ENCODE peak calls at places on chromosome X, in five cellular contexts. E is adrenal gland; K is iPS DF 6.9; L is dorsolateral prefrontal cortex; M is effector memory CD4-positive, alpha-beta T cell. I is an unnamed sample.
A peak's percentile ranks its signal among the peaks of the same experiment; 100 is the strongest.

GRCh38 chrX:50161143-50161542 is 39.7 kb downstream of the AKAP4 start:
- DNase-seq in E (no peak), K (no peak), L (no peak), M (no peak), I (no peak)

GRCh38 chrX:110032534-110033161 is 29.7 kb downstream of the TMEM164 start:
- DNase-seq in E (no peak), K (no peak), L (no peak), M (no peak), I (no peak)

GRCh38 chrX:70452143-70452733 is 7.6 kb downstream of the DLG3 start:
- DNase-seq in E (peak; percentile 47), K (no peak), L (no peak), M (peak; percentile 21), I (peak; percentile 52)

GRCh38 chrX:101206471-101206870 is 13.1 kb upstream of the DRP2 start:
- DNase-seq in E (no peak), K (no peak), L (no peak), M (no peak), I (no peak)

GRCh38 chrX:110409925-110410324 is 51.3 kb downstream of the RTL9 start:
- DNase-seq in E (peak; percentile 32), K (no peak), L (no peak), M (no peak), I (no peak)

GRCh38 chrX:17854521-17854920 is 6.6 kb downstream of the RAI2 start:
- DNase-seq in E (no peak), K (no peak), L (no peak), M (no peak), I (no peak)

GRCh38 chrX:85107407-85107806 is 103.7 kb downstream of the APOOL start:
- DNase-seq in E (no peak), K (no peak), L (no peak), M (no peak), I (no peak)

GRCh38 chrX:39903937-39904336 is 193.8 kb downstream of the BCOR start:
- DNase-seq in E (no peak), K (no peak), L (no peak), M (no peak), I (no peak)

GRCh38 chrX:100625985-100626491 is 10.6 kb downstream of the TSPAN6 start:
- DNase-seq in E (no peak), K (no peak), L (no peak), M (no peak), I (no peak)

GRCh38 chrX:38247051-38247450 is 26.4 kb upstream of the SRPX start:
- DNase-seq in E (no peak), K (no peak), L (no peak), M (no peak), I (no peak)

GRCh38 chrX:9847071-9847470 is 60.8 kb downstream of the SHROOM2 start:
- DNase-seq in E (no peak), K (no peak), L (no peak), M (no peak), I (no peak)

GRCh38 chrX:109635151-109635550 is 10.2 kb upstream of the KCNE5 start:
- DNase-seq in E (peak; percentile 1), K (peak; percentile 5), L (no peak), M (no peak), I (no peak)

GRCh38 chrX:68833448-68833805 is 4.6 kb downstream of the EFNB1 start:
- DNase-seq in E (no peak), K (no peak), L (no peak), M (no peak), I (no peak)

GRCh38 chrX:15468036-15468435 is 25.1 kb downstream of the PIR start:
- DNase-seq in E (peak; percentile 23), K (no peak), L (no peak), M (no peak), I (peak; percentile 38)

GRCh38 chrX:33194876-33195433 is 16.4 kb downstream of the DMD start:
- DNase-seq in E (no peak), K (no peak), L (no peak), M (no peak), I (no peak)

GRCh38 chrX:56833626-56834025 is 104.6 kb downstream of the NBDY start:
- DNase-seq in E (no peak), K (no peak), L (no peak), M (no peak), I (no peak)

GRCh38 chrX:140725500-140725899 is 15.9 kb downstream of the LINC00632 start:
- DNase-seq in E (no peak), K (no peak), L (no peak), M (no peak), I (no peak)

GRCh38 chrX:140723251-140723650 is 13.7 kb downstream of the LINC00632 start:
- DNase-seq in E (no peak), K (no peak), L (no peak), M (no peak), I (no peak)

DNA sequence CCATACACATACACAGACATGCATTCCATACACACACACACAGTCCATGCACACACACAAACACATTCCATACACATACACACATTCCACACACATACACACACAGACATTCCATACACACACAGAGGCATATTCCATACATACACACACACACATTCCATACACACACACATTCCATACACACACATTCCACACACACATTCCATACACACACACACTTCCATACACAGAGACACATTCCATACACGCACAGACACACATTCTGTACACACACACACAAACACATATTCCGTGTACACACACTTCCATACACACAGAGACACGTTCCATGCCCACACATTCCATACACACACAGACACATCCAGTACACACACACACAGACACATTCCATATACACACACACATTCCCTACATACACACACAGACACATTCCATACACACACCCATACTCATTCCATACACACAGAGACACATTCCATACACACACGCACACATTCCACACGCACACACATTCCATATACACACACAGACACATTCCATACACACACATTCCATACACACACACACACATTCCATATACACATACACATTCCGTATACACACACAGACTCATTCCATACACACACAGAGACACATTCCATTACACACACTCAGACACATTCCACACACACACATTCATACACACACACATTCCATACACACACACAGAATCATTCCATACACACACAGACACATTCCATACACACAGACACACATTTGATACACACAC is 15.0 kb downstream of the LINC00632 start:
- DNase-seq in E (no peak), K (no peak), L (no peak), M (no peak), I (no peak)
- H3K27ac ChIP-seq in E (no peak overlapping the region), K (no peak overlapping the region), L (no peak overlapping the region), M (no peak overlapping the region), I (no peak overlapping the region)

DNA sequence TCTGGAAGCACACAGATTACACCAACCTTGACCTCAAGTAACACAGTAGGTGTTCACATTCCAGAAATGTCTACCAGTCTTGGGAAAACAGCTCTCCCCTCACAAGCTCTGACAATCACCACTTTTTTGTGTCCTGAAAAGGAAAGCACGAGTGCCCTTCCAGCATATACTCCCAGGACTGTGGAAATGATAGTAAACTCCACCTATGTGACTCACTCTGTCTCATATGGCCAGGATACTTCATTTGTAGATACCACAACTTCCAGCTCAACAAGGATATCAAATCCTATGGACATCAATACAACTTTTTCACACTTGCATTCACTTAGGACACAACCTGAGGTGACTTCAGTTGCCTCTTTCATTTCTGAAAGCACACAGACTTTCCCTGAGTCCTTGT is 46.9 kb downstream of the ADGRG4 start:
- DNase-seq in E (no peak), K (no peak), L (no peak), M (no peak), I (no peak)
- H3K27me3 ChIP-seq in E (peaks cover 7% of the 10 kb centered on the region), K (no peaks in the 10 kb centered on the region), L (peaks cover 43% of the 10 kb centered on the region), M (no peaks in the 10 kb centered on the region), I (no peaks in the 10 kb centered on the region)

DNA sequence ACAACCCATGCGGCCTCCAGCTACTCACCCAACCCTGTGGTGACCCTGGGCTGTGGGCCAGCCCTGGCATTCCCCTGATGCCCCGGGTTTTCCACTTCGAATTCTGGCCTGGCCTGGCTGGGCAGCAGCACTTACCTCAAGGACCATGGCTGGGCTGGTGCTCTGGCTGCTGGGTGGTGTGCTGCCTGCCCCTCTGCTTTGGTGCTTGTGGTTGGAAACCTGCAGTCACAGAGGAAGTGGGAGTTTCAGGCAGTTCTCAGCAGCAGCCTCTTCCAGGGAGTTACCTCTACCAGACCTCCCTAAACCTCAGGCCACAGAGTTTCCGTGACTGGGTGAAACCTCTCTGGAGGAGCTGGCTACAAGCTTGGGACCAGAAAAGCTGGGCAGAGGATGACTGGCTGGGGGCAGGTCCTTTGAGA is at the start of gene CXCR3:
- DNase-seq in E (peak; percentile 77), K (no peak), L (no peak), M (peak; percentile 45), I (no peak)
- H3K27ac ChIP-seq in E (peak within 1 kb of the TSS; percentile 34), K (no peak within 1 kb of the TSS), L (no peak within 1 kb of the TSS), M (peak within 1 kb of the TSS; percentile 72), I (no peak within 1 kb of the TSS)

DNA sequence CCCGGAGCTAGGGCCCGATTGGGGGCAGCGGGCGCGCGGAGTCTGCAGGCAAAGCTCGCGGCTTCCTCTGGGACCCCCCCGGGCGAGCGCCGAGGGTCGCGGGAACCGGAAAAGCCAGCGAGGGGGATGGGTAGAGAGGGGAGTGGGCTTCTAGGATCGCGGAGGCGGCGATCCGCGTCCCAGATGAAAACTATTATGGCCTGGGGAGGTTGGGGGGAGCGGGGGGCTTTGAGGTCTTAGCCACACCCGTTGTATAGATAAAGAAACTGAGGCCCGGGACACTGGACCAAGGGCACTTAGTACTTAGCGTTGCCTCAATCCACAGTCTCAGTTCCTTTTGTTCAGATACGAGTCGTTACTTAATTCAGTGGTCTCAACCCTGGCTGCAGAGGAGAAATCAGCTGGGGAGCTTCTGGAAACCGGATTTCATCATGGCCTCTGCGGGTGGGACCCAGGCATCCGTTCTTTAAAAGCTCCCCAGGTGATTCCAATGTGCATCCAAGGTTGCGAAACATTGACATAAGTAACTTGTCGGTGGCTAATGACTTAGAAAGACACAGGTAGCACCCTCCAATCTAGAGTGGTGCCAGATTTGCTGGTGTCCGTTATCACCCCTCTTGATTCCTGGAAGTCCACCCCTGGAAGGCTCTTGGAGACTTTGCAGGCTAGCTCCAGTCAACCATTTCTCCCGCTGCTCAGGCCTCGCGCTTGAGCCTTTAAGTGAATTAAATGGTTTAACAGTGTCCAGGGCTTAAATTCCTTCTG is 90.7 kb downstream of the GEMIN8 start:
- DNase-seq in E (no peak), K (no peak), L (no peak), M (no peak), I (no peak)
- H3K27me3 ChIP-seq in E (peaks cover 68% of the 10 kb centered on the region), K (no peaks in the 10 kb centered on the region), L (peaks cover 76% of the 10 kb centered on the region), M (no peaks in the 10 kb centered on the region), I (no peaks in the 10 kb centered on the region)

GRCh38 chrX:77900688-77901087 is 1.4 kb downstream of the COX7B start:
- DNase-seq in E (no peak), K (no peak), L (no peak), M (no peak), I (no peak)
- H3K27ac ChIP-seq in E (peak overlapping the region; percentile 92), K (no peak overlapping the region), L (no peak overlapping the region), M (peak overlapping the region; percentile 86), I (peak overlapping the region; percentile 85)

DNA sequence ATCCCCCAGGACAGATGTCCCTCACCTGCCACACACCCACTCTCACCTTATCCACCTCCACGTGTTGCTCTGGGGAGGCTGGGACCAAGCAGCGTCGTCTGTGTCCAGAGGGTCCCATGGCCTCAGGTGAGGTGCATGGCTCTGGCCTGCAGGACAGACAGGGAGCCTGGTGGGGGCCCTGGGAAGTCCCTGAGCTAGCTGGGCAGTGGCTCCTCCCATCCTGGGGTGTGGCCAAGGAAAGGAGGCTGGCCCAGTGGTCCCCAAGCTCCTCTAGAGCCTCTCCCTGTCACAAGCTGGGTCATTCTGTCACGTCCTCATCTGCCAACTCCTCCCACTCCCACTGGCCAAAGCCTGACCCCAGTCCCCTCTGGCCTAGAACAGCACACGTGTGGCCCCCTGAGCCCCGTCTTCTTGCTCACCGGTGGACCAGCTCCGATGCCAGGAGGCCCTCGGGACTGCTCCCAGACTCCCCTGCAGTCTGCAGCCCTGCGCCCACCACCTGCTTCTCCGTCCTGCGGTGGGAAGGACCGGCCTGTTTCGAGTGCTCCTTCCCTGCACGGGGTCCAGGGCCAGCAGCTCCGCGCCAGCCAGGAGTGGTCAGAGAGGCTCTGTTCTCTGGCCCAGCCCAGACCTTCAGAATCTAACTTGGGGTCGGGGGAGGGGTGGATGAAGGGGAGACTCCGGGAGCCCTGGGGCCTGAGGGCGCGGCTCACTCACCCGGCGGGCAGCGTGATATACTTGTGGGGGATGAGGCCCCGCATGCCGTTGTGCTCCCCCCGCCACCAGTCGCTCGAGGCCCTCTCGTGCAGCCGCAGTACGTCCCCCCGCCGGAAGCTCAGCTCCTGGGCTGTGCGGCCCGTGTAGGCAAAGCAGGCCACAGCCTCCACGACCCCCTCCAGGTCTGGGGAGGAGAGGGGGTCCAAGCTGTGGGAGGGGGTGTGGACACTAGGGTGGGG is 4.8 kb downstream of the AVPR2 start:
- DNase-seq in E (no peak), K (no peak), L (no peak), M (no peak), I (no peak)
- H3K27me3 ChIP-seq in E (peaks cover 23% of the 10 kb centered on the region), K (no peaks in the 10 kb centered on the region), L (peaks cover 69% of the 10 kb centered on the region), M (no peaks in the 10 kb centered on the region), I (no peaks in the 10 kb centered on the region)

I was measured in prostate gland.